ENCODE peak calls at places on chromosomes 3 and 15, in five cellular contexts. V is right lobe of liver, T is activated B cell treated with CpG ODN at 0.5 μM for 24 hours, S is HFF-Myc, Z is PC-3. D is an unnamed sample.

GRCh38 chr3:164486150-164486549 is 592.1 kb downstream of the SI start:
- DNase-seq in S (no peak), T (no peak), Z (no peak), V (no peak), D (no peak)

GRCh38 chr3:170180107-170180951 is 1.2 kb downstream of the PHC3 start:
- DNase-seq in Z (peak), S (no peak), T (no peak), V (no peak), D (no peak)

GRCh38 chr3:101065962-101066361 is 72.7 kb upstream of the ABI3BP start:
- DNase-seq in Z (peak), T (no peak), S (peak), V (no peak), D (no peak)

GRCh38 chr3:36876181-36876936 is 68.5 kb downstream of the TRANK1 start:
- DNase-seq in Z (no peak), V (no peak), S (no peak), T (no peak), D (no peak)

GRCh38 chr15:48358681-48359152 is 27.5 kb downstream of the DUT start:
- DNase-seq in T (no peak), V (no peak), Z (peak), S (no peak), D (no peak)

GRCh38 chr3:64732570-64732969 is 44.8 kb upstream of the ADAMTS9 start:
- DNase-seq in Z (no peak), V (no peak), S (peak), T (no peak), D (no peak)

GRCh38 chr3:72137865-72138861 is 353.2 kb upstream of the PROK2 start:
- DNase-seq in T (no peak), S (no peak), Z (no peak), V (peak), D (no peak)

GRCh38 chr3:58167431-58168351 is 43.1 kb downstream of the DNASE1L3 start:
- DNase-seq in S (peak), V (no peak), Z (peak), T (peak), D (no peak)

GRCh38 chr3:38521391-38521987 is 25.3 kb downstream of the EXOG start:
- DNase-seq in V (no peak), Z (peak), T (no peak), S (peak), D (no peak)

GRCh38 chr3:46553154-46553553 is 12.9 kb downstream of the LRRC2 start:
- DNase-seq in V (no peak), T (no peak), S (no peak), Z (no peak), D (no peak)

GRCh38 chr3:192825657-192826200 is 91.9 kb downstream of the MB21D2 start:
- DNase-seq in Z (no peak), V (no peak), S (no peak), T (no peak), D (no peak)

GRCh38 chr3:72887723-72888545 is at the start of gene GXYLT2:
- DNase-seq in Z (peak), S (no peak), V (peak), T (no peak), D (peak)

GRCh38 chr15:29968099-29968892 is 114.5 kb upstream of the GOLGA8J start:
- DNase-seq in T (no peak), Z (peak), S (no peak), V (no peak), D (no peak)

GRCh38 chr15:56985871-56986270 is 67.4 kb downstream of the TCF12 start:
- DNase-seq in V (no peak), T (no peak), S (no peak), Z (no peak), D (no peak)

GRCh38 chr15:77352932-77353331 is 67.0 kb downstream of the PEAK1 start:
- DNase-seq in Z (no peak), V (no peak), S (no peak), T (no peak), D (no peak)

GRCh38 chr3:52446631-52447511 is 2.0 kb upstream of the SEMA3G start:
- DNase-seq in Z (peak), S (no peak), T (peak), V (no peak), D (peak)

GRCh38 chr15:82845686-82846085 is 36.3 kb downstream of the WHAMM start:
- DNase-seq in Z (no peak), T (no peak), V (no peak), S (no peak), D (peak)

GRCh38 chr3:165339753-165340152 is 143.6 kb upstream of the SLITRK3 start:
- DNase-seq in Z (peak), T (no peak), S (no peak), V (no peak), D (no peak)

GRCh38 chr3:150535204-150535603 is 11.1 kb downstream of the SERP1 start:
- DNase-seq in S (no peak), Z (no peak), T (no peak), V (no peak), D (no peak)

GRCh38 chr3:55518451-55518850 is 31.3 kb upstream of the WNT5A start:
- DNase-seq in T (no peak), V (no peak), S (no peak), Z (peak), D (no peak)

GRCh38 chr3:171811913-171812321 is 1.6 kb upstream of the PLD1 start:
- DNase-seq in Z (peak), T (no peak), V (no peak), S (no peak), D (no peak)

GRCh38 chr3:30708472-30708871 is 102.1 kb downstream of the TGFBR2 start:
- DNase-seq in T (no peak), Z (peak), V (no peak), S (no peak), D (no peak)

GRCh38 chr3:152269423-152270144 is 855 bp downstream of the MBNL1 start:
- DNase-seq in V (no peak), T (no peak), S (peak), Z (peak), D (peak)

GRCh38 chr3:71991681-71992080 is 206.7 kb upstream of the PROK2 start:
- DNase-seq in Z (no peak), T (no peak), S (no peak), V (no peak), D (no peak)

GRCh38 chr3:162879163-162879562 is 1382.6 kb downstream of the OTOL1 start:
- DNase-seq in V (no peak), Z (no peak), S (no peak), T (no peak), D (no peak)

GRCh38 chr3:196280689-196281463 is 6.7 kb downstream of the PCYT1A start:
- DNase-seq in T (no peak), Z (no peak), V (no peak), S (no peak), D (no peak)

GRCh38 chr15:59329570-59330350 is 42.9 kb downstream of the MYO1E start:
- DNase-seq in V (no peak), Z (peak), S (no peak), T (no peak), D (no peak)

GRCh38 chr3:8095724-8096123 is 405.9 kb upstream of the LMCD1 start:
- DNase-seq in V (no peak), S (no peak), T (no peak), Z (peak), D (no peak)

GRCh38 chr3:186969607-186970006 is 39.3 kb downstream of the ST6GAL1 start:
- DNase-seq in Z (no peak), V (no peak), T (no peak), S (no peak), D (no peak)

GRCh38 chr3:151316267-151316991 is at the start of gene GPR87:
- DNase-seq in Z (peak), T (no peak), S (no peak), V (no peak), D (no peak)

GRCh38 chr15:55694652-55695150 is 48.3 kb downstream of the PRTG start:
- DNase-seq in Z (peak), S (peak), V (no peak), T (no peak), D (no peak)

GRCh38 chr15:24880663-24881062 is 74.1 kb upstream of the SNRPN start:
- DNase-seq in Z (no peak), T (no peak), V (no peak), S (no peak), D (no peak)

GRCh38 chr3:29186982-29187718 is 93.7 kb upstream of the RBMS3 start:
- DNase-seq in S (peak), T (no peak), V (no peak), Z (peak), D (no peak)

GRCh38 chr3:161265916-161266571 is 44.9 kb downstream of the NMD3 start:
- DNase-seq in Z (peak), V (no peak), T (no peak), S (no peak), D (no peak)

GRCh38 chr15:70411464-70411863 is 313.7 kb upstream of the TLE3 start:
- DNase-seq in V (no peak), T (no peak), S (no peak), Z (no peak), D (no peak)

GRCh38 chr15:39629376-39629775 is 48.5 kb downstream of the THBS1 start:
- DNase-seq in Z (peak), V (no peak), T (no peak), S (no peak), D (no peak)

GRCh38 chr3:133934073-133934970 is 38.6 kb upstream of the RAB6B start:
- DNase-seq in Z (no peak), T (no peak), S (no peak), V (no peak), D (peak)

GRCh38 chr3:133933097-133934024 is 37.7 kb upstream of the RAB6B start:
- DNase-seq in S (no peak), V (no peak), T (no peak), Z (no peak), D (peak)

GRCh38 chr3:133935843-133936825 is 40.5 kb upstream of the RAB6B start:
- DNase-seq in Z (no peak), T (no peak), S (no peak), V (no peak), D (peak)

GRCh38 chr3:133937061-133937686 is 41.5 kb upstream of the RAB6B start:
- DNase-seq in V (no peak), Z (no peak), T (no peak), S (no peak), D (peak)

DNA sequence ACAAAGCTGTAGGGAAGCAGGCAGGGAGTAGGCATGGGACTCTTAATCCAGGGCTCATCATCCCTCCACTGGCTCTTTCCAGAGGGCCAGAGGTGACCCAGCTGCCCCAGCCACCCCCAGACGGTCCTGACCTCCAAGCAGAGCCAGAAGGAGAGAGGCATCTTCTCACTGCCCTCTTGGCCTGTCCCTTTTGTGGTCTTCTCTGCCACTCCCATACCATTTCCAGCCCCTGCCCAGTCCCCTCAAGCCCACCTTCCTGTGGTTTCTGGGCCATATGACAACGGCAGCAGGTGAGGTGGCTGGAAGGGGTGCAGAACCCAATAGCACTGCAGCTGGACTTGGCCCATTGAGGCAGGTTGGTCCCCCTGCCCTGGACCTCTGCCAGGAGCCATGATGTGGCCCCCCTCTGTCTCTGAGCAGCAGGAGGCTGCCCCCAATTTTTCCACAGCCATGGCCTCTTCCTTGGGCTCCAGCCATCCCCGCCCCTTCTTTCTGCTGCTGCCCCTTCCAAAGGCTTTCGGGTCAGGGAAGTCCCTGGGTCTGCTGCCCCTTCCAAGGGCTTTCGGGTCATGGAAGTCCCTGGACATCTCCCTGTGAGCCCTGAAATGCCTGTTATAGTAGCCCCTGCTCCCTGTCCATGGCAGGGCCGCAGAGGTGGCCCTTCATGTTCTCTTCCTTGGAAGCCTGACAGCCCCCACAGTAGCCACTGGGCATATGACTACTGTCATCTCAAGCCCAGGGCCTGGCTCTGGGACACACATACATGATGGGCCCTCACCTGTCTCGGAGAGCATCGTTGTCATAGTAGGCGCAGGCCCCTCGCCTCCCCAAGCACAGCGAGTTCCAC is 39.5 kb upstream of the RAB6B start:
- DNase-seq in S (no peak), Z (no peak), V (no peak), T (no peak), D (peak)
- TF ChIP-seq CTCF in S (no peak), Z (no peak), V (no peak), T (no peak), D (no peak)

DNA sequence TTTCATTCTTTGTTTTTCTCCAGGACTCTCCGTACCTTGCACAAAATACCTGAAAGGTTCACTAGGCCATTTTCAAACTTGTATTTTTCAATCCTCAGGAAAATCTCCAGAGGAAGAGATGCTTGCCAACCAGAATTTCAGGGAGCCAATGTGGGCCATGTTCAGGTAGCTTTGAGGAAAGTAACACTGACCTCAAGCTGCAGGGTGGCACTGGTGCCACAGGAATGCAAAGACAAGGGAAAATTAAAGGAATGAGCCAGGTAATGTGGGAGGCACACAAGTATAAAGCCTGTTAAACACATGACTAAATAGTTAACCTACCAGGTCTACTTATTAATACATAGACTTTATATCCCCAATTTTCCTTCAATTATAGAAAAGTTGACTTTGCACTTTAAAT is 51.9 kb upstream of the GAP43 start:
- DNase-seq in T (no peak), Z (no peak), S (no peak), V (no peak), D (no peak)
- TF ChIP-seq CTCF in T (no peak), Z (no peak), S (no peak), V (no peak), D (no peak)

GRCh38 chr15:25947336-25948080 is 84.4 kb upstream of the ATP10A start:
- DNase-seq in V (no peak), T (no peak), S (no peak), Z (peak), D (no peak)
- TF ChIP-seq CTCF in V (no peak), T (no peak), S (no peak), Z (peak), D (peak)

DNA sequence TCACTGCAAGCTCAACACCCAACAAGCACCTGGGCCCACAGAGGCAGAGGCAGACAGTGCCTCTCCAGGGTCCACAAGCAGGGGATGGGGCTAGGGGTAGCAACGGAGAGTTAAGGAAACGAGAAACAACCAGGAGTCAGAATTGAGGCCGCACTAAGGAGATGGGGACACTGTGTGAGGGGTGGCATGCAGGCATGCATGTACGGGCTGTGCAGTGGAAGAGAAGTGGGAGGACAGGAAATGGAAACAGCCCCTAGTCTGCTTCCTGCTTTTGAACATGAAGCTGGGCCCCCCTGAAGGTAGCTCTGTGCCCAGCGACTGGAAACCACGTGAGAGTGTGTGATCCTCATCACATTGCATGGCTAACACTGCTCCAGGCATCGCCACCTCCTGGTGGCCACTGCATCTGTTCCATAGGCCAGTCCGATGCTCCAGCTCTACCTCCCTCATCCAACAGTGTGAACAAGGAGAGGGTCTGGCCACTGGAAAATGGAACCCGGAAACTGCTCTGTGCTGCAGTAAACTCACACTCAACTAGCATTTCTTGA is 44.0 kb downstream of the XXYLT1 start:
- DNase-seq in Z (peak), V (no peak), S (no peak), T (no peak), D (peak)
- TF ChIP-seq CTCF in Z (peak), V (no peak), S (peak), T (no peak), D (peak)

DNA sequence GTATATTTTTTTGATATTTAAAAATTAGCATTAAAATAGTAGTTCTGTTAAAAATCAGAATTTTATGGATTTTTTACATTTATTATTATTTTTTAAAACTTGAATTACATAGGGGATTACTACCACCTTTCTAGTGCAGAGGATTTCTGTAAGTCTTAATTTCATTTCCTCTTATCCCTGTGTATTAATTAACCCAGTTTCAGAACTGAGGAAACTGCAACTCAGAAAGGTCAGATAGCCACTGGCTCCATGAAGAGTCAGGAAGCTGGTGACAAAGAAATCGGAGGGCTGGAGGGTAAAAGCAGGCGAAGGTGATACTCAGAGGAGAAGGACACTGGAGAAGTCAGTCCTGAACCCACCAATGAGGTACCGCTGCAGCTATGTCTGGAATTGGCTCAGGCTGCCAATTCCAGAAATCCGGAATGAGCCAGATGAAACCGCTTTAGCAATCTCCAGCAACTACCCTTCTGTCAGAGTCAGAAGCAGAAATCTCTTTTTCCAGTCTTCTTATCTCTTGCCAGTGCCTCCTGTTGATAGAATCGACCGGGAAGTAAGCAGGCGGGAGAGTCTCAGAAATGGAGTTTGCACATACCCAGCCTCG is 308.5 kb downstream of the SV2B start:
- DNase-seq in V (peak), Z (no peak), T (no peak), S (no peak), D (no peak)
- TF ChIP-seq CTCF in V (no peak), Z (no peak), T (no peak), S (no peak), D (no peak)

DNA sequence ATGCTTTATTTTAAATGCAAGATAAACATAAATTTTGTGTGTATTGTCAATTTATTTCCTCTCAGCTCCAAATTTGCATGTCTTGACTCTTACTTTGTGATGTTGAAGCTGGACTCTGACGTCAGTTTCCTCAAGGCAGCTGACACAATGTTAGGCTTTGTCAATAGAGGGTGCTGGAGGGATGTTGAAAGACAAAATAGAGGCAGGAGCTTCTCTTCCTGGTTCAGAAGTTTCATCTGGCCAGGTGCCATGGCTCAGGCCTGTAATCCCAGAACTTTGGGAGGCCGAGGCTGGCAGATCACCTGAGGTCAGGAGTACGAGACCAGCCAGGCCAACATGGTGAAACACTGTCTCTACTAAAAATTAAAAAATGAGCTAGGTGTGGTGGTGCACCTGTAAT is 408.6 kb downstream of the GBE1 start:
- DNase-seq in Z (peak), T (no peak), V (peak), S (no peak), D (no peak)
- TF ChIP-seq CTCF in Z (peak), T (no peak), V (peak), S (no peak), D (peak)

GRCh38 chr3:180594631-180595348 is 7.2 kb upstream of the TTC14 start:
- DNase-seq in Z (peak), V (no peak), S (no peak), T (no peak), D (no peak)
- TF ChIP-seq CTCF in Z (peak), V (no peak), S (peak), T (no peak), D (peak)

GRCh38 chr3:155870945-155871745 is 695 bp downstream of the GMPS start:
- DNase-seq in T (peak), S (no peak), V (peak), Z (peak), D (peak)

GRCh38 chr3:155872904-155873646 is 2.6 kb downstream of the GMPS start:
- DNase-seq in V (no peak), S (no peak), Z (no peak), T (no peak), D (no peak)

GRCh38 chr3:155870133-155870944 is at the start of gene GMPS:
- DNase-seq in S (peak), V (peak), Z (peak), T (peak), D (peak)

GRCh38 chr3:155871746-155872158 is 1.3 kb downstream of the GMPS start:
- DNase-seq in Z (no peak), S (no peak), V (no peak), T (no peak), D (no peak)

GRCh38 chr3:155869664-155870063 is 786 bp upstream of the GMPS start:
- DNase-seq in T (no peak), S (no peak), Z (no peak), V (no peak), D (no peak)
- TF ChIP-seq CTCF in T (no peak), S (no peak), Z (no peak), V (no peak), D (no peak)

DNA sequence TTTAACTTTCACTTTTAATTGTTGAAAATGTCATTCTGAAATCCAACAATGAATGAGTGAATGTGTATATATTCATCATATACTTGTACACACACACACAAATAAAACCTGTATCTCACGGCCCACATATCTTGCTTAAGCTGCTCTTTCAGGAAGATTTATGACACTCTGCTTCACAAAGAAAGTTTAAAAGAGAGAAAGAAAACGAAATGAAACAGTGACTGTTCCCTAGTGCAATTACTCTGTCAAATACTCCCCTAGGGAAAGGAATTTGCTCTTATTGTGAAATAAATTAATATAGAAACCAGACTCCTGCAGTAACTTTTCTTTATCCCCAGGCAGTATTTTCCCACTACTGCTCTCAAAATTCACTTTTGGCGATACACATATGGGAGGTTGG is 329.2 kb downstream of the VPS13C start:
- DNase-seq in S (no peak), Z (no peak), T (no peak), V (no peak), D (no peak)
- TF ChIP-seq CTCF in S (no peak), Z (no peak), T (no peak), V (no peak), D (no peak)

D was measured in osteocyte.